ENCODE peak calls at places on chromosomes 5 and 9, in six cellular contexts. C, R, K, E, S and U are unnamed samples.

GRCh38 chr5:52776116-52776515 is 11.6 kb upstream of the ITGA1 start:
- DNase-seq in C (no peak), R (no peak), K (no peak), E (no peak), S (no peak), U (no peak)

GRCh38 chr9:135584934-135585333 is 23.4 kb downstream of the PAEP start:
- DNase-seq in C (no peak), R (no peak), K (no peak), E (no peak), S (no peak), U (no peak)

GRCh38 chr9:89874351-89875321 is 269.8 kb downstream of the GADD45G start:
- DNase-seq in C (no peak), R (peak; percentile 42), K (no peak), E (peak; percentile 75), S (no peak), U (no peak)

GRCh38 chr5:57497733-57498132 is 15.1 kb upstream of the ACTBL2 start:
- DNase-seq in C (no peak), R (no peak), K (no peak), E (no peak), S (no peak), U (no peak)

GRCh38 chr5:126857472-126858410 is 80.8 kb downstream of the LMNB1 start:
- DNase-seq in C (no peak), R (peak; percentile 49), K (peak; percentile 43), E (no peak), S (no peak), U (no peak)

GRCh38 chr9:97985058-97985861 is 2.1 kb downstream of the ANP32B start:
- DNase-seq in C (no peak), R (no peak), K (no peak), E (peak; percentile 55), S (peak; percentile 54), U (peak; percentile 11)

GRCh38 chr5:73702534-73702933 is 76.5 kb downstream of the ARHGEF28 start:
- DNase-seq in C (no peak), R (no peak), K (no peak), E (no peak), S (no peak), U (no peak)

GRCh38 chr5:78779771-78780616 is 131.4 kb upstream of the LHFPL2 start:
- DNase-seq in C (peak; percentile 94), R (no peak), K (no peak), E (no peak), S (no peak), U (no peak)

GRCh38 chr9:99400184-99400731 is 178.2 kb downstream of the SEC61B start:
- DNase-seq in C (no peak), R (no peak), K (peak; percentile 27), E (no peak), S (no peak), U (no peak)

GRCh38 chr9:27539479-27540441 is 10.1 kb upstream of the MOB3B start:
- DNase-seq in C (no peak), R (peak; percentile 40), K (peak; percentile 22), E (no peak), S (no peak), U (no peak)

GRCh38 chr9:4839470-4839912 is 46.7 kb downstream of the RCL1 start:
- DNase-seq in C (no peak), R (no peak), K (peak; percentile 51), E (peak; percentile 66), S (peak; percentile 55), U (no peak)

GRCh38 chr5:43193171-43193951 is 1.3 kb downstream of the NIM1K start:
- DNase-seq in C (peak; percentile 85), R (peak; percentile 17), K (peak; percentile 34), E (no peak), S (peak; percentile 40), U (no peak)

GRCh38 chr5:81853005-81853357 is 102.1 kb upstream of the SSBP2 start:
- DNase-seq in C (no peak), R (no peak), K (no peak), E (no peak), S (no peak), U (no peak)

GRCh38 chr5:81854485-81854884 is 103.6 kb upstream of the SSBP2 start:
- DNase-seq in C (no peak), R (no peak), K (no peak), E (no peak), S (no peak), U (no peak)

GRCh38 chr5:81855576-81855975 is 104.7 kb upstream of the SSBP2 start:
- DNase-seq in C (no peak), R (no peak), K (no peak), E (no peak), S (no peak), U (no peak)

GRCh38 chr5:81856948-81857928 is 106.3 kb upstream of the SSBP2 start:
- DNase-seq in C (no peak), R (peak; percentile 47), K (peak; percentile 72), E (peak; percentile 71), S (no peak), U (peak; percentile 86)

GRCh38 chr5:81854915-81855314 is 104.0 kb upstream of the SSBP2 start:
- DNase-seq in C (no peak), R (no peak), K (no peak), E (no peak), S (no peak), U (no peak)
- TF ChIP-seq CTCF in C (no peak), R (no peak), K (no peak), E (no peak), S (no peak), U (no peak)

DNA sequence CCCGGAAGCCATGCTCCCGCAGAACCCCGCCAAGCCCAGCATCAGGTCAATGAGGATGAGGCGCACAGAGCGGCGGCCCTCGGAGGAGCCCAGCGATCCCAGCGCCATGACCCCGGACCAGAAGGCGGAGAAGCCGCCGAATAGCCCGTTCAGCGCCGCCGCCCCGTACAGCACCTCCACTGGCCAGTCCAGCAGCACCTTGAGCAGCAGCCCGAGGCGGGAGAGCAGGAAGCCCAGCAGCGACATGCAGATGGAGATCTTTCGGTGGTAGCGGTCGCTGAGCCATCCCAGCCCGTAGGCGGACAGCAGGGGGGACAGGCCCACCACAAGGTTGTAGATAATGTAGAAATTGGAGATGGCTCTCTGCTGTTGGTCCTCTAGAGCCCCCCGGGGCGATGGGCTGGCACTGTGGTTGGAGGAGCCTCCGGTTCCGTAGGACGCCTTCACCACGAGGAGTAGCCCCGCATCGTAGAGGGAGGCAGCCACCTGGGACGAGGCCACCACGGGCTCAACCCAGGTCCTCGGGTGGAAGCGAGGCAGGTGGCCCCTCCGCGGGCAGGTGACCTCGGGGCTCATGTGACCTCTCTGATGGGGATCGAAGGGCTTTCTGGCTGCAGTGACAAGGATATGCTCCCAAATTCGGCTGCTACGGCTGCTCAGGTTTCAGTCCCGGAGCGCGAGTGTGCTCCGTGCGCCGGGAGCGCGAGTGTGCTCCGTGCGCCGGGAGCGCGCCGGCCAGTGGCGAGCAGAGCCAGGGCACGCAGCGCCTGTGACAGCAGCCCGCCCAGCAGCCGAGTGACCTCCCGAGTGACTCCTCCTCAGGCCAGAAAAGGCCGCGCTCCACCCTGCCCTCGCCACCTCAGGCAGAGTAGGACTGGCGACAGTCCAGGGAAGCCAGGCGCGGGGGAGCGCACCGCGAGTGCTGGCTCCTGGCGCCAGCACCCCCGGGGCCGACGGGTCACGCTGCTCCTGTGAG is at the start of gene SLC46A2:
- DNase-seq in C (no peak), R (no peak), K (peak; percentile 20), E (peak; percentile 65), S (no peak), U (no peak)
- TF ChIP-seq CTCF in C (no peak), R (no peak), K (no peak), E (peak; percentile 5), S (no peak), U (no peak)

GRCh38 chr9:131999692-132000551 is 79.7 kb downstream of the MED27 start:
- DNase-seq in C (peak; percentile 44), R (no peak), K (no peak), E (no peak), S (no peak), U (no peak)
- TF ChIP-seq CTCF in C (peak; percentile 33), R (no peak), K (no peak), E (no peak), S (no peak), U (no peak)

GRCh38 chr5:34655354-34655991 is 655 bp upstream of the RAI14 start:
- DNase-seq in C (peak; percentile 66), R (peak; percentile 57), K (peak; percentile 75), E (no peak), S (peak; percentile 47), U (peak; percentile 32)

GRCh38 chr5:34657550-34657921 is 1.4 kb downstream of the RAI14 start:
- DNase-seq in C (no peak), R (peak; percentile 35), K (no peak), E (no peak), S (peak; percentile 35), U (peak; percentile 15)

GRCh38 chr5:34658023-34658422 is 1.9 kb downstream of the RAI14 start:
- DNase-seq in C (no peak), R (no peak), K (no peak), E (no peak), S (no peak), U (no peak)

GRCh38 chr5:34656700-34657549 is 797 bp downstream of the RAI14 start:
- DNase-seq in C (no peak), R (peak; percentile 45), K (peak; percentile 16), E (peak; percentile 58), S (peak; percentile 13), U (peak; percentile 33)

GRCh38 chr5:34656001-34656699 is at the start of gene RAI14:
- DNase-seq in C (no peak), R (peak; percentile 89), K (peak; percentile 85), E (peak; percentile 91), S (peak; percentile 93), U (peak; percentile 88)
- TF ChIP-seq CTCF in C (no peak), R (peak; percentile 24), K (no peak), E (peak; percentile 38), S (no peak), U (no peak)

DNA sequence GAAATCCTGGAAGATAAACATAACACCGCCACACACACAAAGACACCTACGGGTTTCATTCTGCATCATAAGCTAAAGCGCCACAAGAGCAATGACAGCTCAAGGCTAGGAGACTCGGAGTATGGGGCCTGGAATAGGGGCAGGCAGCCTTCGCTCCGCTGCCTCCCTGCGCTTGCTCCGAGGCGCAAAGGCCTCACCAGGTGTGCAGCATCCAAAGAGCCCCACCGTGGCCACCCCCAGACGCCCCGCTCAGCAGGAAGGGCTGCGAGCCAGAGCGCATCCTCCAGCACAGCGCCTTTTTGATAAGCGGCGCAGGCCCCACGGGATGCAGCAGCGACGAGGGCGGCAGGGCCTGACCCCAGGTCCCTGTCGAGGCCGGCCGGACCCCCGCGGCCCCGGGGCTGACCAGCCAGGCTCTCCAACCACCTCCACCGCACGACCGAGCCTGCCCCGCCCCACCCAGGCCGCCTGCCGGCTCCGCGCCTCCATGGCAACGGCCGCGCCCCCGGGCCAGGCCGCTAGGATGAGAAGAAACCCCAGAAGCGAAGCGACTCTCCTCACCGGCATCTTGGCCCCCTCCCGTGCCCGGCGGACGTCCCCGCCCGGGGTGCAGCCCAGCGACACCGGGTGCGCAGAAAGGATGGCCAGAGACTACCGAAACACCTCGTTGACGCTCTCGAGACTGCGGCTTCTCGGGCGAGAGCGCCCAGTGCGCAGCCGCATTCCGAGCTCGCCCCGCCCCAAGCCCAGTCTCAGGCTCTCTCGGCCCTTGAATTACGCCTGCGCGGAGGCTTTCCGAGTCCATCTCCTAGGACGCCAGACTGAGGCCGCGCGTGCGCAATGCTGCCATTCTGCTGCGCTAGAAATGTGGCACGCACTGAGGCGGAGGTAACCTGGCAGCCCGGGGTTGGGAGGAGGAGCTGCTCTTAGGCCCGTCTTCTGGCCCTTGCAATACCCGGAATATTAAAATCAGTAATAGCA is at the start of gene KIF3A:
- DNase-seq in C (peak; percentile 68), R (peak; percentile 95), K (peak; percentile 98), E (peak; percentile 99), S (peak; percentile 97), U (peak; percentile 98)
- TF ChIP-seq CTCF in C (no peak), R (peak; percentile 61), K (no peak), E (no peak), S (no peak), U (no peak)